ENCODE peak calls at places on chromosomes 13 and 19, in nine cellular contexts. A is NCI-H2107; U is skeletal muscle cell; T is left lobe of liver; K is cardiac fibroblast; M is NCI-H345; X is GM12865; C is A549; W is stimulated activated CD4-positive, alpha-beta T cell treated with anti-CD3 and anti-CD28 coated beads, Interleukin-15, amount 100 ng/mL, for 1 hour. P is an unnamed sample.

GRCh38 chr19:6064016-6064702 is 46.1 kb downstream of the RFX2 start:
- DNase-seq in A (no peak), U (no peak), T (peak), K (no peak), M (no peak), X (no peak), C (peak), W (no peak), P (no peak)

GRCh38 chr19:310781-311496 is 19.7 kb upstream of the PLPP2 start:
- DNase-seq in A (no peak), U (no peak), T (no peak), K (no peak), M (no peak), X (no peak), C (no peak), W (no peak), P (no peak)

GRCh38 chr13:29918845-29919244 is 68.4 kb upstream of the UBL3 start:
- DNase-seq in A (no peak), U (no peak), T (peak), K (peak), M (no peak), X (no peak), C (no peak), W (no peak), P (peak)

GRCh38 chr19:32397736-32398135 is 7.8 kb upstream of the DPY19L3 start:
- DNase-seq in A (no peak), U (peak), T (no peak), K (peak), M (no peak), X (no peak), C (peak), W (no peak), P (peak)

GRCh38 chr13:30845297-30846214 is 60.5 kb upstream of the MEDAG start:
- DNase-seq in A (no peak), U (no peak), T (no peak), K (peak), M (no peak), X (peak), C (no peak), W (no peak), P (no peak)

GRCh38 chr19:42422576-42423461 is 4.4 kb downstream of the LIPE start:
- DNase-seq in A (no peak), U (no peak), T (no peak), K (no peak), M (peak), X (peak), C (no peak), W (no peak), P (no peak)

GRCh38 chr13:114068723-114069322 is 63.6 kb downstream of the RASA3 start:
- DNase-seq in A (no peak), U (peak), T (no peak), K (peak), M (no peak), X (no peak), C (peak), W (no peak), P (peak)

GRCh38 chr19:47704024-47704423 is 9.2 kb upstream of the EHD2 start:
- DNase-seq in A (no peak), U (no peak), T (no peak), K (peak), M (no peak), X (no peak), C (no peak), W (no peak), P (peak)

GRCh38 chr19:10543059-10543419 is 665 bp upstream of the ATG4D start:
- DNase-seq in A (no peak), U (no peak), T (no peak), K (no peak), M (no peak), X (no peak), C (no peak), W (no peak), P (no peak)

GRCh38 chr19:10230155-10230903 is 802 bp downstream of the S1PR2 start:
- DNase-seq in A (no peak), U (no peak), T (peak), K (no peak), M (peak), X (peak), C (no peak), W (peak), P (peak)